ENCODE peak calls at places on chromosomes 4 and X, in five cellular contexts. Q, E, D, T and R are unnamed samples.

GRCh38 chr4:110128092-110128989 is 70.1 kb downstream of the ELOVL6 start:
- DNase-seq in Q (no peak), E (no peak), D (no peak), T (no peak), R (no peak)

GRCh38 chr4:70895405-70895804 is 6.8 kb upstream of the MOB1B start:
- DNase-seq in Q (no peak), T (no peak), D (no peak), E (peak; percentile 10), R (no peak)

GRCh38 chr4:86331362-86331761 is 28.5 kb downstream of the MAPK10 start:
- DNase-seq in T (no peak), Q (no peak), D (no peak), E (no peak), R (no peak)

GRCh38 chrX:24391362-24391761 is 30.9 kb downstream of the SUPT20HL1 start:
- DNase-seq in E (no peak), T (no peak), Q (no peak), D (no peak), R (no peak)

GRCh38 chr4:26912810-26913209 is 52.2 kb downstream of the STIM2 start:
- DNase-seq in E (no peak), T (no peak), D (no peak), Q (peak; percentile 64), R (no peak)

GRCh38 chr4:184293552-184293951 is 75.9 kb upstream of the ENPP6 start:
- DNase-seq in E (peak; percentile 40), D (no peak), T (peak; percentile 11), Q (no peak), R (peak; percentile 30)

GRCh38 chrX:71671043-71671829 is 3.9 kb downstream of the LOC101059915 start:
- DNase-seq in Q (peak; percentile 84), E (no peak), D (no peak), T (no peak), R (no peak)

GRCh38 chrX:5644786-5645185 is 583.9 kb downstream of the NLGN4X start:
- DNase-seq in D (no peak), E (no peak), Q (no peak), T (no peak), R (no peak)

GRCh38 chr4:76782837-76783236 is 115.1 kb downstream of the SOWAHB start:
- DNase-seq in E (peak; percentile 73), T (no peak), D (no peak), Q (no peak), R (no peak)

GRCh38 chr4:122687450-122688121 is 44.9 kb upstream of the BBS12 start:
- DNase-seq in T (no peak), E (peak; percentile 33), D (no peak), Q (no peak), R (no peak)

GRCh38 chr4:185738038-185738552 is 73.9 kb downstream of the SORBS2 start:
- DNase-seq in T (no peak), Q (no peak), E (peak; percentile 94), D (no peak), R (no peak)

GRCh38 chrX:108000751-108001150 is 18.6 kb upstream of the TEX13B start:
- DNase-seq in Q (no peak), D (no peak), E (no peak), T (no peak), R (no peak)

GRCh38 chr4:48331577-48332340 is 9.6 kb upstream of the SLAIN2 start:
- DNase-seq in Q (no peak), T (peak; percentile 12), D (no peak), E (peak; percentile 93), R (no peak)

GRCh38 chrX:106999002-106999975 is 723 bp downstream of the MORC4 start:
- DNase-seq in Q (peak; percentile 77), D (peak; percentile 12), E (peak; percentile 64), T (peak; percentile 53), R (peak; percentile 19)

GRCh38 chrX:111100191-111100590 is 4.2 kb downstream of the PAK3 start:
- DNase-seq in D (no peak), T (no peak), Q (peak; percentile 66), E (peak; percentile 46), R (peak; percentile 21)

GRCh38 chr4:146292508-146292907 is 78.2 kb downstream of the REELD1 start:
- DNase-seq in T (no peak), Q (no peak), D (no peak), E (no peak), R (no peak)

GRCh38 chr4:24604558-24605214 is 20.3 kb upstream of the DHX15 start:
- DNase-seq in T (no peak), E (no peak), Q (no peak), D (no peak), R (no peak)

GRCh38 chrX:115177941-115178340 is 11.3 kb upstream of the RBMXL3 start:
- DNase-seq in T (no peak), E (peak; percentile 2), Q (no peak), D (no peak), R (no peak)

GRCh38 chr4:181488926-181489325 is 754.3 kb upstream of the TENM3 start:
- DNase-seq in D (no peak), E (no peak), Q (no peak), T (no peak), R (no peak)

GRCh38 chr4:4479366-4479765 is 62.5 kb downstream of the STX18 start:
- DNase-seq in T (no peak), E (no peak), Q (no peak), D (no peak), R (no peak)

GRCh38 chr4:72312032-72312650 is 256.9 kb downstream of the ADAMTS3 start:
- DNase-seq in E (peak; percentile 95), D (peak; percentile 38), T (no peak), Q (no peak), R (no peak)

GRCh38 chrX:22323541-22323940 is 50.8 kb downstream of the CBLL2 start:
- DNase-seq in D (no peak), Q (no peak), E (peak; percentile 34), T (peak; percentile 16), R (no peak)

GRCh38 chr4:152684007-152684406 is 4.2 kb upstream of the TMEM154 start:
- DNase-seq in Q (no peak), D (no peak), T (no peak), E (no peak), R (no peak)

GRCh38 chrX:19349263-19349662 is 5.5 kb downstream of the PDHA1 start:
- DNase-seq in Q (no peak), E (no peak), T (no peak), D (no peak), R (no peak)

GRCh38 chrX:14027511-14028019 is 2.1 kb downstream of the GEMIN8 start:
- DNase-seq in Q (no peak), E (peak; percentile 38), T (peak; percentile 23), D (no peak), R (no peak)

GRCh38 chrX:68686684-68687045 is 39.2 kb downstream of the STARD8 start:
- DNase-seq in E (peak; percentile 58), T (no peak), D (no peak), Q (no peak), R (no peak)

GRCh38 chr4:156968479-156968984 is 3.1 kb downstream of the PDGFC start:
- DNase-seq in D (peak; percentile 42), Q (no peak), T (peak; percentile 85), E (peak; percentile 86), R (peak; percentile 69)